ENCODE peak calls at places on chromosomes 16 and 17, in five cellular contexts. S is dorsolateral prefrontal cortex, B is stomach, O is bronchial epithelial cell, G is glutamatergic neuron. M is an unnamed sample.
A peak's percentile ranks its signal among the peaks of the same experiment; 100 is the strongest.

GRCh38 chr17:40326014-40326831 is 17.2 kb downstream of the RARA start:
- DNase-seq in S (no peak), B (no peak), O (no peak), G (no peak), M (no peak)

GRCh38 chr17:8056232-8056975 is 17.5 kb downstream of the ALOX15B start:
- DNase-seq in S (peak; percentile 38), B (peak; percentile 81), O (peak; percentile 93), G (no peak), M (no peak)

GRCh38 chr16:81511371-81511770 is 66.8 kb downstream of the CMIP start:
- DNase-seq in S (no peak), B (no peak), O (peak; percentile 89), G (no peak), M (peak; percentile 33)

GRCh38 chr16:4729876-4730275 is 4.2 kb downstream of the ANKS3 start:
- DNase-seq in S (no peak), B (no peak), O (no peak), G (no peak), M (no peak)

GRCh38 chr17:75237100-75238014 is 24.0 kb downstream of the GGA3 start:
- DNase-seq in S (no peak), B (no peak), O (no peak), G (no peak), M (no peak)

GRCh38 chr16:30335598-30336474 is 19.3 kb downstream of the CD2BP2 start:
- DNase-seq in S (no peak), B (no peak), O (peak; percentile 37), G (no peak), M (peak; percentile 42)

GRCh38 chr16:78007121-78007520 is 15.2 kb upstream of the CLEC3A start:
- DNase-seq in S (no peak), B (no peak), O (no peak), G (no peak), M (no peak)

GRCh38 chr17:43468746-43469544 is 14.8 kb upstream of the DHX8 start:
- DNase-seq in S (no peak), B (no peak), O (peak; percentile 100), G (no peak), M (peak; percentile 26)

GRCh38 chr16:78122774-78123315 is 23.4 kb downstream of the WWOX start:
- DNase-seq in S (peak; percentile 71), B (no peak), O (peak; percentile 54), G (no peak), M (peak; percentile 32)

GRCh38 chr16:25419681-25420080 is 162.0 kb upstream of the ZKSCAN2 start:
- DNase-seq in S (no peak), B (no peak), O (no peak), G (no peak), M (no peak)

GRCh38 chr17:17108681-17109049 is 66.4 kb downstream of the MPRIP start:
- DNase-seq in S (peak; percentile 84), B (peak; percentile 57), O (no peak), G (no peak), M (no peak)

GRCh38 chr16:87153326-87153725 is 163.9 kb downstream of the C16orf95 start:
- DNase-seq in S (no peak), B (no peak), O (no peak), G (no peak), M (no peak)

GRCh38 chr17:50947844-50948514 is 81.8 kb upstream of the TOB1 start:
- DNase-seq in S (no peak), B (peak; percentile 96), O (peak; percentile 30), G (no peak), M (peak; percentile 95)

GRCh38 chr16:88335150-88335685 is 47.5 kb upstream of the ZNF469 start:
- DNase-seq in S (no peak), B (no peak), O (no peak), G (no peak), M (no peak)

GRCh38 chr16:81821422-81822128 is 42.5 kb downstream of the PLCG2 start:
- DNase-seq in S (no peak), B (no peak), O (no peak), G (no peak), M (no peak)

GRCh38 chr16:47712276-47713224 is 251.4 kb downstream of the PHKB start:
- DNase-seq in S (no peak), B (no peak), O (no peak), G (no peak), M (no peak)

GRCh38 chr17:57275365-57275764 is 19.0 kb downstream of the MSI2 start:
- DNase-seq in S (no peak), B (no peak), O (no peak), G (no peak), M (no peak)

GRCh38 chr17:11264183-11264871 is 23.3 kb downstream of the SHISA6 start:
- DNase-seq in S (no peak), B (no peak), O (peak; percentile 5), G (no peak), M (no peak)
- TF ChIP-seq CTCF in S (no peak), B (no peak), O (no peak), G (peak; percentile 69), M (no peak)

DNA sequence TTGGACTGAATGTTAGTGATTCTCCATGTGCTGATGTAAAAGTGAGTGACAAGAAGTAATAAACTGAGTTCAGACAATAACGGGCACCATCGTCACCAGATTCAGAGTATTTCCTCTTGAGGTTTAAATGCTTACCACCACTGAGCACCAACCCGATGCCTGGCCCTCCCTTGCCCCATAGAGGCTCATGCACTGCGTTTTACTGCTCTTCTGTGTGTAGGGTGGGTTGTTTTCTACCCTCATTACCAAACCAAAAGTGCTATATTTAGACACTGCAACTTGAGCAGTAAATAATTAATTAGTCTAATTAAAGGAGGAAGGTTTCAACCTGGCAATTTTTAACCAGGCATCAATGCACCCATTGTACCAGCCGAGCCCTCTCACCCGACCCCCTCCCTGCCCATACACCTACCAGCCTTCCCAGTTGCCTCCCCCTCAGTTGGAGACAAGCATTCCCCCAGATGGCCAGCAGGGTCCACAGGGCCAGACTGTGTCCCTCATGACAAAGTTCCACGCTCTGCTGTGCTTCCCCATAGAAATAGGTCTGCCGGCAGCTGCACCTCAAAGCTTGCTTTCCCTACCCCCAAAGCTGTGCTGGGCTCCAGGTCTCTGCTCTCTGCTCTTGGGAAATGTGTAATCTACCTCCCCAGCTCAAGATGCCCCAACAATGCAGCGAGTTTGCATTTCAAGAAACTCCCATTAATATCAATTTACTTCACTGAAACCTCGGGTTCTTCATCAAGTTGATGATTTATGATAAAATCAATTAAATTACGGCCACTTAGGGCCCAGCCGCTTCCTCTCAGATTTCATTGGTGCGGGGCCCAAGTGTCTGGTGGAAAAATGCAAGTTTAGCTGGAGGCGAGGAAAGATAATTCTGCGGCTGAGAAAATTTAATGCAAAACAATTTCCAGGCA is 16.0 kb downstream of the HOXB4 start:
- DNase-seq in S (no peak), B (no peak), O (no peak), G (no peak), M (peak; percentile 94)
- TF ChIP-seq CTCF in S (no peak), B (no peak), O (no peak), G (peak; percentile 16), M (peak; percentile 65)

GRCh38 chr17:39011907-39012468 is 44.8 kb upstream of the FBXO47 start:
- DNase-seq in S (no peak), B (no peak), O (no peak), G (peak; percentile 20), M (no peak)
- TF ChIP-seq CTCF in S (no peak), B (no peak), O (no peak), G (no peak), M (peak; percentile 9)

GRCh38 chr16:22814330-22815105 is 556 bp downstream of the HS3ST2 start:
- DNase-seq in S (no peak), B (no peak), O (peak; percentile 32), G (peak; percentile 33), M (no peak)

GRCh38 chr16:22816475-22816874 is 2.5 kb downstream of the HS3ST2 start:
- DNase-seq in S (no peak), B (no peak), O (peak; percentile 84), G (no peak), M (peak; percentile 79)

GRCh38 chr16:22813223-22813945 is 578 bp upstream of the HS3ST2 start:
- DNase-seq in S (peak; percentile 26), B (peak; percentile 32), O (peak; percentile 76), G (peak; percentile 72), M (no peak)

GRCh38 chr16:22815863-22816262 is 1.9 kb downstream of the HS3ST2 start:
- DNase-seq in S (no peak), B (no peak), O (no peak), G (no peak), M (no peak)

GRCh38 chr16:22813946-22814325 is at the start of gene HS3ST2:
- DNase-seq in S (peak; percentile 60), B (no peak), O (peak; percentile 45), G (peak; percentile 85), M (no peak)
- TF ChIP-seq CTCF in S (peak; percentile 32), B (no peak), O (peak; percentile 41), G (no peak), M (no peak)

GRCh38 chr16:57600048-57600835 is 28.2 kb upstream of the ADGRG1 start:
- DNase-seq in S (peak; percentile 12), B (peak; percentile 79), O (peak; percentile 50), G (peak; percentile 71), M (peak; percentile 88)
- TF ChIP-seq CTCF in S (peak; percentile 56), B (no peak), O (peak; percentile 98), G (peak; percentile 71), M (peak; percentile 94)

DNA sequence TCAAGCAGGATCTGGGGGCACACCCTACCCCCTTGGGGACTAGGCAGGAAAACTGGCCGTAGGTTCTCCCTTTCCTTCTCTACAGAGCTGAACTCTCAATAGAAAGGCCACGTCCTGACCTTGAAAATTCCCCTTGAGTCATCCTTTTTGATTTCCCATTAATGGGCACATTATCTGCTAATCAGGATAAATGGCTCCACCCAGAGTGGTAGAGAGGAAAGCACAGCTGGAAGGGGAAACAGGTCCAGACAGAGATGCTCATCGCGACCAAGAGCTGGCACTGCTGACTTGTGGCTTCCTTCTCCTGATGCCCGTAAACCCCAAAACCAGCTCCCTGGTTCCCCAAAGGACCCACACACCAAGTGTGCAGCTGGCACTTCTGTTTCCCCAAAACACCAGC is 206.5 kb upstream of the CDH5 start:
- DNase-seq in S (no peak), B (no peak), O (peak; percentile 14), G (no peak), M (no peak)
- TF ChIP-seq CTCF in S (no peak), B (no peak), O (peak; percentile 11), G (no peak), M (no peak)

DNA sequence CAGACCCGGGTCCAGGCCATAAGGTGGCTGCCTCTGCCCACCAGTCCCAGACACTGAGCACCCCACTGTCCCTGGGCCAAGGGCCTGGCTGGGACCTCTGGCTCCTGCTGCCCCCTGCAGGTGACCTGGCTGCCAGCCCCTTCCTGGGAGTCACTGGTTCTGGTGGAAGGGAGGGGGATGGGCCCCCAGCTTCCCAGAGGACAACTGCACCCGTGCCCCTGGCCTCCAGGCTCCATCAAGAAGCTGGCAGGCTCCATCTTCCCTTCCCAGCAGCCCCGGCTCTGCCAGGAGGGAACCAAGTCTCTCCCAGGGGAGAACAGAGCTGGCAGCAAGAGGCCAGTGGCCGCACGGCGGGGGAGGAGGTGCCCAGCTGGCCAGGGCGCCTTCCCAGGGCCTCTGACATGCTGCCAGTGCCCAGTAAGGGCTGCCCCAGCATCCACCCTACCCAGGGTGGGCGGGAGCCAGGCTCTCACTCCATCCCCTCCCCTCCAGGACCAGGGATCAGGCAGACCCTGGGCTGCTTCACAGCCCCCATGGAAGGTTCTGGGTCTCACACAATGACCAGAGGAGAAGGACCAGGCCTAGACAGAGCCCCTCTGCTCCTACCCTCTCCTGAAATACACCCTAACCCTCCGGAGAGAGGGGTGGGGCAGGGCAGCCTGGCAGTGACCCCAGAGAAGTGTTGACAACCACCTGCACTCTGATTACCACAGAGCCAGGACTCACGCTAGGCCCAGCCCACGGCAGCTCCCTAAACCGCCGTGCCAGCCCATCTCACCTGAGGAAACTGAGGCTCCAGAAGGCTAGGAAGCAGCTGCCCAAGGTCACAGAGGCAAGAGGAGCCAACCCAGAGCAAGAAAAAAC is 3.6 kb downstream of the CLUH start:
- DNase-seq in S (peak; percentile 51), B (peak; percentile 60), O (no peak), G (peak; percentile 74), M (peak; percentile 24)
- TF ChIP-seq CTCF in S (peak; percentile 38), B (no peak), O (peak; percentile 41), G (peak; percentile 50), M (no peak)

GRCh38 chr17:59561042-59561441 is 4.4 kb upstream of the DHX40 start:
- DNase-seq in S (no peak), B (no peak), O (peak; percentile 29), G (no peak), M (peak; percentile 6)
- TF ChIP-seq CTCF in S (no peak), B (no peak), O (peak; percentile 41), G (no peak), M (no peak)